ENCODE peak calls at places on chromosomes 7 and 10, in eight cellular contexts. One of them, this sample, is unnamed.
A peak's percentile ranks its signal among the peaks of the same experiment; 100 is the strongest.

GRCh38 chr10:102550636-102551210 is 47.0 kb downstream of the SUFU start:
- DNase-seq in OCI-M1: no peak
- DNase-seq in stimulated activated CD8-positive, alpha-beta memory T cell treated with anti-CD3 and anti-CD28 coated beads, Interleukin-12 subunit alpha, Interleukin-12 subunit beta, amount 100 ng/mL, for 4 hours: no peak
- DNase-seq in endothelial cell: no peak
- DNase-seq in GOT3: no peak
- DNase-seq in ACHN: no peak
- DNase-seq in stimulated activated CD4-positive, alpha-beta T cell treated with anti-CD3 and anti-CD28 coated beads, Interleukin-4, amount 100 ng/mL, for 4 hours: no peak
- DNase-seq in SK-MEL-5: no peak
- DNase-seq in this sample: no peak

GRCh38 chr10:38025283-38025682 is 14.8 kb downstream of the ZNF33A start:
- DNase-seq in OCI-M1: peak; percentile 14
- DNase-seq in stimulated activated CD4-positive, alpha-beta T cell treated with anti-CD3 and anti-CD28 coated beads, Interleukin-4, amount 100 ng/mL, for 4 hours: no peak
- DNase-seq in endothelial cell: no peak
- DNase-seq in GOT3: no peak
- DNase-seq in stimulated activated CD8-positive, alpha-beta memory T cell treated with anti-CD3 and anti-CD28 coated beads, Interleukin-12 subunit alpha, Interleukin-12 subunit beta, amount 100 ng/mL, for 4 hours: no peak
- DNase-seq in SK-MEL-5: no peak
- DNase-seq in ACHN: no peak
- DNase-seq in this sample: no peak

GRCh38 chr10:61304751-61305150 is 148.4 kb downstream of the TMEM26 start:
- DNase-seq in endothelial cell: no peak
- DNase-seq in OCI-M1: no peak
- DNase-seq in GOT3: no peak
- DNase-seq in stimulated activated CD4-positive, alpha-beta T cell treated with anti-CD3 and anti-CD28 coated beads, Interleukin-4, amount 100 ng/mL, for 4 hours: no peak
- DNase-seq in stimulated activated CD8-positive, alpha-beta memory T cell treated with anti-CD3 and anti-CD28 coated beads, Interleukin-12 subunit alpha, Interleukin-12 subunit beta, amount 100 ng/mL, for 4 hours: no peak
- DNase-seq in SK-MEL-5: no peak
- DNase-seq in ACHN: no peak
- DNase-seq in this sample: no peak

GRCh38 chr7:42673951-42674350 is 237.9 kb downstream of the C7orf25 start:
- DNase-seq in stimulated activated CD4-positive, alpha-beta T cell treated with anti-CD3 and anti-CD28 coated beads, Interleukin-4, amount 100 ng/mL, for 4 hours: no peak
- DNase-seq in GOT3: no peak
- DNase-seq in OCI-M1: no peak
- DNase-seq in stimulated activated CD8-positive, alpha-beta memory T cell treated with anti-CD3 and anti-CD28 coated beads, Interleukin-12 subunit alpha, Interleukin-12 subunit beta, amount 100 ng/mL, for 4 hours: no peak
- DNase-seq in endothelial cell: no peak
- DNase-seq in ACHN: no peak
- DNase-seq in SK-MEL-5: no peak
- DNase-seq in this sample: no peak

GRCh38 chr7:257647-257992 is 32.4 kb upstream of the FOXL3 start:
- DNase-seq in stimulated activated CD8-positive, alpha-beta memory T cell treated with anti-CD3 and anti-CD28 coated beads, Interleukin-12 subunit alpha, Interleukin-12 subunit beta, amount 100 ng/mL, for 4 hours: no peak
- DNase-seq in SK-MEL-5: no peak
- DNase-seq in OCI-M1: no peak
- DNase-seq in endothelial cell: no peak
- DNase-seq in GOT3: no peak
- DNase-seq in ACHN: no peak
- DNase-seq in stimulated activated CD4-positive, alpha-beta T cell treated with anti-CD3 and anti-CD28 coated beads, Interleukin-4, amount 100 ng/mL, for 4 hours: no peak
- DNase-seq in this sample: no peak

GRCh38 chr7:79217468-79217867 is 236.0 kb downstream of the MAGI2 start:
- DNase-seq in GOT3: no peak
- DNase-seq in endothelial cell: no peak
- DNase-seq in stimulated activated CD8-positive, alpha-beta memory T cell treated with anti-CD3 and anti-CD28 coated beads, Interleukin-12 subunit alpha, Interleukin-12 subunit beta, amount 100 ng/mL, for 4 hours: no peak
- DNase-seq in stimulated activated CD4-positive, alpha-beta T cell treated with anti-CD3 and anti-CD28 coated beads, Interleukin-4, amount 100 ng/mL, for 4 hours: no peak
- DNase-seq in OCI-M1: no peak
- DNase-seq in ACHN: peak; percentile 31
- DNase-seq in SK-MEL-5: no peak
- DNase-seq in this sample: no peak

GRCh38 chr7:88758355-88759215 is 915 bp upstream of the ZNF804B start:
- DNase-seq in SK-MEL-5: no peak
- DNase-seq in ACHN: no peak
- DNase-seq in stimulated activated CD8-positive, alpha-beta memory T cell treated with anti-CD3 and anti-CD28 coated beads, Interleukin-12 subunit alpha, Interleukin-12 subunit beta, amount 100 ng/mL, for 4 hours: no peak
- DNase-seq in GOT3: no peak
- DNase-seq in stimulated activated CD4-positive, alpha-beta T cell treated with anti-CD3 and anti-CD28 coated beads, Interleukin-4, amount 100 ng/mL, for 4 hours: no peak
- DNase-seq in endothelial cell: peak; percentile 35
- DNase-seq in OCI-M1: peak; percentile 79
- DNase-seq in this sample: no peak

GRCh38 chr7:140005754-140006503 is 56.8 kb downstream of the PARP12 start:
- DNase-seq in stimulated activated CD4-positive, alpha-beta T cell treated with anti-CD3 and anti-CD28 coated beads, Interleukin-4, amount 100 ng/mL, for 4 hours: no peak
- DNase-seq in ACHN: peak; percentile 33
- DNase-seq in GOT3: no peak
- DNase-seq in endothelial cell: peak; percentile 77
- DNase-seq in SK-MEL-5: peak; percentile 81
- DNase-seq in stimulated activated CD8-positive, alpha-beta memory T cell treated with anti-CD3 and anti-CD28 coated beads, Interleukin-12 subunit alpha, Interleukin-12 subunit beta, amount 100 ng/mL, for 4 hours: no peak
- DNase-seq in OCI-M1: peak; percentile 42
- DNase-seq in this sample: no peak

GRCh38 chr10:67788028-67788886 is 49.7 kb downstream of the DNAJC12 start:
- DNase-seq in ACHN: peak; percentile 37
- DNase-seq in GOT3: no peak
- DNase-seq in stimulated activated CD4-positive, alpha-beta T cell treated with anti-CD3 and anti-CD28 coated beads, Interleukin-4, amount 100 ng/mL, for 4 hours: peak; percentile 71
- DNase-seq in OCI-M1: peak; percentile 96
- DNase-seq in endothelial cell: peak; percentile 77
- DNase-seq in SK-MEL-5: peak; percentile 81
- DNase-seq in stimulated activated CD8-positive, alpha-beta memory T cell treated with anti-CD3 and anti-CD28 coated beads, Interleukin-12 subunit alpha, Interleukin-12 subunit beta, amount 100 ng/mL, for 4 hours: peak; percentile 30
- DNase-seq in this sample: no peak

GRCh38 chr7:106681815-106682495 is 21.0 kb upstream of the CCDC71L start:
- DNase-seq in SK-MEL-5: no peak
- DNase-seq in stimulated activated CD4-positive, alpha-beta T cell treated with anti-CD3 and anti-CD28 coated beads, Interleukin-4, amount 100 ng/mL, for 4 hours: no peak
- DNase-seq in endothelial cell: no peak
- DNase-seq in ACHN: peak; percentile 63
- DNase-seq in OCI-M1: no peak
- DNase-seq in stimulated activated CD8-positive, alpha-beta memory T cell treated with anti-CD3 and anti-CD28 coated beads, Interleukin-12 subunit alpha, Interleukin-12 subunit beta, amount 100 ng/mL, for 4 hours: no peak
- DNase-seq in GOT3: no peak
- DNase-seq in this sample: no peak

GRCh38 chr10:79059859-79060379 is 8.8 kb upstream of the ZMIZ1 start:
- DNase-seq in ACHN: no peak
- DNase-seq in OCI-M1: no peak
- DNase-seq in GOT3: no peak
- DNase-seq in stimulated activated CD8-positive, alpha-beta memory T cell treated with anti-CD3 and anti-CD28 coated beads, Interleukin-12 subunit alpha, Interleukin-12 subunit beta, amount 100 ng/mL, for 4 hours: no peak
- DNase-seq in stimulated activated CD4-positive, alpha-beta T cell treated with anti-CD3 and anti-CD28 coated beads, Interleukin-4, amount 100 ng/mL, for 4 hours: no peak
- DNase-seq in SK-MEL-5: no peak
- DNase-seq in endothelial cell: no peak
- DNase-seq in this sample: no peak

GRCh38 chr10:132443605-132443997 is 46.6 kb downstream of the PWWP2B start:
- DNase-seq in stimulated activated CD4-positive, alpha-beta T cell treated with anti-CD3 and anti-CD28 coated beads, Interleukin-4, amount 100 ng/mL, for 4 hours: peak; percentile 63
- DNase-seq in SK-MEL-5: no peak
- DNase-seq in stimulated activated CD8-positive, alpha-beta memory T cell treated with anti-CD3 and anti-CD28 coated beads, Interleukin-12 subunit alpha, Interleukin-12 subunit beta, amount 100 ng/mL, for 4 hours: peak; percentile 66
- DNase-seq in endothelial cell: no peak
- DNase-seq in ACHN: peak; percentile 58
- DNase-seq in GOT3: no peak
- DNase-seq in OCI-M1: peak; percentile 92
- DNase-seq in this sample: peak; percentile 80

GRCh38 chr7:104972510-104972909 is 41.5 kb upstream of the KMT2E start:
- DNase-seq in SK-MEL-5: no peak
- DNase-seq in OCI-M1: no peak
- DNase-seq in stimulated activated CD4-positive, alpha-beta T cell treated with anti-CD3 and anti-CD28 coated beads, Interleukin-4, amount 100 ng/mL, for 4 hours: no peak
- DNase-seq in endothelial cell: no peak
- DNase-seq in stimulated activated CD8-positive, alpha-beta memory T cell treated with anti-CD3 and anti-CD28 coated beads, Interleukin-12 subunit alpha, Interleukin-12 subunit beta, amount 100 ng/mL, for 4 hours: no peak
- DNase-seq in GOT3: no peak
- DNase-seq in ACHN: no peak
- DNase-seq in this sample: no peak

GRCh38 chr7:151539055-151539714 is 19.5 kb upstream of the RHEB start:
- DNase-seq in stimulated activated CD8-positive, alpha-beta memory T cell treated with anti-CD3 and anti-CD28 coated beads, Interleukin-12 subunit alpha, Interleukin-12 subunit beta, amount 100 ng/mL, for 4 hours: no peak
- DNase-seq in GOT3: no peak
- DNase-seq in ACHN: peak; percentile 35
- DNase-seq in stimulated activated CD4-positive, alpha-beta T cell treated with anti-CD3 and anti-CD28 coated beads, Interleukin-4, amount 100 ng/mL, for 4 hours: no peak
- DNase-seq in OCI-M1: no peak
- DNase-seq in SK-MEL-5: peak; percentile 41
- DNase-seq in endothelial cell: no peak
- DNase-seq in this sample: peak; percentile 52

GRCh38 chr10:33537066-33537465 is 202.6 kb upstream of the NRP1 start:
- DNase-seq in stimulated activated CD4-positive, alpha-beta T cell treated with anti-CD3 and anti-CD28 coated beads, Interleukin-4, amount 100 ng/mL, for 4 hours: no peak
- DNase-seq in stimulated activated CD8-positive, alpha-beta memory T cell treated with anti-CD3 and anti-CD28 coated beads, Interleukin-12 subunit alpha, Interleukin-12 subunit beta, amount 100 ng/mL, for 4 hours: no peak
- DNase-seq in endothelial cell: no peak
- DNase-seq in GOT3: no peak
- DNase-seq in SK-MEL-5: no peak
- DNase-seq in OCI-M1: no peak
- DNase-seq in ACHN: no peak
- DNase-seq in this sample: no peak

GRCh38 chr7:47361746-47362215 is 220.1 kb downstream of the TNS3 start:
- DNase-seq in stimulated activated CD4-positive, alpha-beta T cell treated with anti-CD3 and anti-CD28 coated beads, Interleukin-4, amount 100 ng/mL, for 4 hours: no peak
- DNase-seq in stimulated activated CD8-positive, alpha-beta memory T cell treated with anti-CD3 and anti-CD28 coated beads, Interleukin-12 subunit alpha, Interleukin-12 subunit beta, amount 100 ng/mL, for 4 hours: no peak
- DNase-seq in GOT3: no peak
- DNase-seq in endothelial cell: no peak
- DNase-seq in ACHN: peak; percentile 73
- DNase-seq in SK-MEL-5: peak; percentile 37
- DNase-seq in OCI-M1: no peak
- DNase-seq in this sample: peak; percentile 1

GRCh38 chr10:85921789-85922188 is 444.8 kb downstream of the GRID1 start:
- DNase-seq in endothelial cell: no peak
- DNase-seq in SK-MEL-5: no peak
- DNase-seq in ACHN: no peak
- DNase-seq in stimulated activated CD4-positive, alpha-beta T cell treated with anti-CD3 and anti-CD28 coated beads, Interleukin-4, amount 100 ng/mL, for 4 hours: no peak
- DNase-seq in stimulated activated CD8-positive, alpha-beta memory T cell treated with anti-CD3 and anti-CD28 coated beads, Interleukin-12 subunit alpha, Interleukin-12 subunit beta, amount 100 ng/mL, for 4 hours: no peak
- DNase-seq in OCI-M1: no peak
- DNase-seq in GOT3: no peak
- DNase-seq in this sample: no peak

GRCh38 chr7:130733866-130734524 is at the start of gene KLF14:
- DNase-seq in ACHN: peak; percentile 33
- DNase-seq in GOT3: peak; percentile 13
- DNase-seq in SK-MEL-5: peak; percentile 52
- DNase-seq in endothelial cell: peak; percentile 45
- DNase-seq in stimulated activated CD8-positive, alpha-beta memory T cell treated with anti-CD3 and anti-CD28 coated beads, Interleukin-12 subunit alpha, Interleukin-12 subunit beta, amount 100 ng/mL, for 4 hours: peak; percentile 34
- DNase-seq in OCI-M1: no peak
- DNase-seq in stimulated activated CD4-positive, alpha-beta T cell treated with anti-CD3 and anti-CD28 coated beads, Interleukin-4, amount 100 ng/mL, for 4 hours: peak; percentile 39
- DNase-seq in this sample: no peak

GRCh38 chr7:32164341-32164996 is 94.3 kb upstream of the PDE1C start:
- DNase-seq in ACHN: peak; percentile 85
- DNase-seq in SK-MEL-5: peak; percentile 74
- DNase-seq in stimulated activated CD4-positive, alpha-beta T cell treated with anti-CD3 and anti-CD28 coated beads, Interleukin-4, amount 100 ng/mL, for 4 hours: no peak
- DNase-seq in endothelial cell: no peak
- DNase-seq in OCI-M1: peak; percentile 2
- DNase-seq in stimulated activated CD8-positive, alpha-beta memory T cell treated with anti-CD3 and anti-CD28 coated beads, Interleukin-12 subunit alpha, Interleukin-12 subunit beta, amount 100 ng/mL, for 4 hours: no peak
- DNase-seq in GOT3: no peak
- DNase-seq in this sample: peak; percentile 57

GRCh38 chr7:27491534-27491933 is 171.1 kb downstream of the HIBADH start:
- DNase-seq in ACHN: no peak
- DNase-seq in SK-MEL-5: no peak
- DNase-seq in stimulated activated CD8-positive, alpha-beta memory T cell treated with anti-CD3 and anti-CD28 coated beads, Interleukin-12 subunit alpha, Interleukin-12 subunit beta, amount 100 ng/mL, for 4 hours: no peak
- DNase-seq in stimulated activated CD4-positive, alpha-beta T cell treated with anti-CD3 and anti-CD28 coated beads, Interleukin-4, amount 100 ng/mL, for 4 hours: no peak
- DNase-seq in OCI-M1: no peak
- DNase-seq in endothelial cell: no peak
- DNase-seq in GOT3: no peak
- DNase-seq in this sample: no peak

GRCh38 chr10:45427305-45427955 is 53.4 kb downstream of the ALOX5 start:
- DNase-seq in endothelial cell: no peak
- DNase-seq in stimulated activated CD8-positive, alpha-beta memory T cell treated with anti-CD3 and anti-CD28 coated beads, Interleukin-12 subunit alpha, Interleukin-12 subunit beta, amount 100 ng/mL, for 4 hours: no peak
- DNase-seq in ACHN: no peak
- DNase-seq in SK-MEL-5: no peak
- DNase-seq in stimulated activated CD4-positive, alpha-beta T cell treated with anti-CD3 and anti-CD28 coated beads, Interleukin-4, amount 100 ng/mL, for 4 hours: no peak
- DNase-seq in OCI-M1: no peak
- DNase-seq in GOT3: no peak
- DNase-seq in this sample: no peak